ENCODE peak calls at places on chromosomes 11 and 22, in four cellular contexts. C is HAP-1; U is NK-92 treated with Interleukin-12 subunit alpha and Interleukin-12 subunit beta, amount 100 ng/mL, for 24 hours; N is hypothalamus. X is an unnamed sample.

GRCh38 chr11:75577198-75577597 is 15.1 kb downstream of the SERPINH1 start:
- DNase-seq in C (peak; percentile 79), U (no peak), N (no peak), X (no peak)

GRCh38 chr11:63017306-63017974 is 1.8 kb upstream of the SLC22A8 start:
- DNase-seq in C (no peak), U (no peak), N (no peak), X (peak; percentile 18)

GRCh38 chr11:69949327-69949726 is 128.8 kb upstream of the ANO1 start:
- DNase-seq in C (no peak), U (no peak), N (no peak), X (no peak)

GRCh38 chr11:96464695-96465307 is 75.0 kb downstream of the JRKL start:
- DNase-seq in C (peak; percentile 15), U (no peak), N (no peak), X (no peak)

GRCh38 chr22:39221999-39222686 is 22.6 kb downstream of the PDGFB start:
- DNase-seq in C (no peak), U (no peak), N (no peak), X (no peak)

GRCh38 chr11:75499423-75500305 is 26.1 kb downstream of the GDPD5 start:
- DNase-seq in C (no peak), U (no peak), N (no peak), X (peak; percentile 89)

GRCh38 chr11:125168875-125169537 is 4.5 kb downstream of the PKNOX2 start:
- DNase-seq in C (no peak), U (no peak), N (no peak), X (no peak)

GRCh38 chr11:123429851-123430735 is at the start of gene GRAMD1B:
- DNase-seq in C (peak; percentile 91), U (no peak), N (no peak), X (no peak)

GRCh38 chr11:24496728-24497396 is at the start of gene LUZP2:
- DNase-seq in C (peak; percentile 75), U (no peak), N (peak; percentile 33), X (no peak)

GRCh38 chr22:26479043-26479791 is 4.4 kb downstream of the HPS4 start:
- DNase-seq in C (no peak), U (no peak), N (no peak), X (no peak)

GRCh38 chr11:80441821-80442220 is 1001.0 kb upstream of the TENM4 start:
- DNase-seq in C (no peak), U (no peak), N (no peak), X (no peak)

GRCh38 chr22:44136112-44136511 is 44.6 kb upstream of the PARVG start:
- DNase-seq in C (no peak), U (no peak), N (no peak), X (peak; percentile 39)

GRCh38 chr22:36948273-36949055 is 35.0 kb downstream of the CSF2RB start:
- DNase-seq in C (no peak), U (no peak), N (no peak), X (no peak)

X was measured in sigmoid colon.